ENCODE peak calls at places on chromosomes 13 and 19, in six cellular contexts. One of them, this sample, is unnamed.

GRCh38 chr13:107203146-107203847 is 635.4 kb upstream of the ARGLU1 start:
- DNase-seq in activated naive CD8-positive, alpha-beta T cell treated with anti-CD3 and anti-CD28 coated beads for 36 hours: no peak
- DNase-seq in SW480: peak
- DNase-seq in NCI-H524 treated with DMSO at 0.1 percent for 48 hours: no peak
- DNase-seq in activated T-cell treated with anti-CD3 and anti-CD28 coated beads, Interleukin-2, amount 50 U/mL, for 72 hours: no peak
- DNase-seq in amniotic epithelial cell: peak
- DNase-seq in this sample: peak

GRCh38 chr19:14582894-14583340 is at the start of gene CLEC17A:
- DNase-seq in activated naive CD8-positive, alpha-beta T cell treated with anti-CD3 and anti-CD28 coated beads for 36 hours: no peak
- DNase-seq in SW480: no peak
- DNase-seq in NCI-H524 treated with DMSO at 0.1 percent for 48 hours: no peak
- DNase-seq in activated T-cell treated with anti-CD3 and anti-CD28 coated beads, Interleukin-2, amount 50 U/mL, for 72 hours: no peak
- DNase-seq in amniotic epithelial cell: no peak
- DNase-seq in this sample: no peak

GRCh38 chr13:110323986-110324749 is 17.1 kb downstream of the COL4A2 start:
- DNase-seq in activated naive CD8-positive, alpha-beta T cell treated with anti-CD3 and anti-CD28 coated beads for 36 hours: no peak
- DNase-seq in SW480: no peak
- DNase-seq in NCI-H524 treated with DMSO at 0.1 percent for 48 hours: no peak
- DNase-seq in activated T-cell treated with anti-CD3 and anti-CD28 coated beads, Interleukin-2, amount 50 U/mL, for 72 hours: no peak
- DNase-seq in amniotic epithelial cell: no peak
- DNase-seq in this sample: peak

GRCh38 chr19:29952646-29953045 is 10.6 kb downstream of the URI1 start:
- DNase-seq in activated naive CD8-positive, alpha-beta T cell treated with anti-CD3 and anti-CD28 coated beads for 36 hours: no peak
- DNase-seq in SW480: no peak
- DNase-seq in NCI-H524 treated with DMSO at 0.1 percent for 48 hours: no peak
- DNase-seq in activated T-cell treated with anti-CD3 and anti-CD28 coated beads, Interleukin-2, amount 50 U/mL, for 72 hours: no peak
- DNase-seq in amniotic epithelial cell: no peak
- DNase-seq in this sample: no peak

GRCh38 chr13:24053505-24054251 is 106.8 kb upstream of the SPATA13 start:
- DNase-seq in activated naive CD8-positive, alpha-beta T cell treated with anti-CD3 and anti-CD28 coated beads for 36 hours: peak
- DNase-seq in SW480: peak
- DNase-seq in NCI-H524 treated with DMSO at 0.1 percent for 48 hours: peak
- DNase-seq in activated T-cell treated with anti-CD3 and anti-CD28 coated beads, Interleukin-2, amount 50 U/mL, for 72 hours: peak
- DNase-seq in amniotic epithelial cell: peak
- DNase-seq in this sample: peak

GRCh38 chr13:20438801-20439200 is 86.9 kb downstream of the CRYL1 start:
- DNase-seq in activated naive CD8-positive, alpha-beta T cell treated with anti-CD3 and anti-CD28 coated beads for 36 hours: no peak
- DNase-seq in SW480: no peak
- DNase-seq in NCI-H524 treated with DMSO at 0.1 percent for 48 hours: no peak
- DNase-seq in activated T-cell treated with anti-CD3 and anti-CD28 coated beads, Interleukin-2, amount 50 U/mL, for 72 hours: no peak
- DNase-seq in amniotic epithelial cell: no peak
- DNase-seq in this sample: no peak

GRCh38 chr13:23856008-23856750 is 33.0 kb downstream of the MIPEP start:
- DNase-seq in activated naive CD8-positive, alpha-beta T cell treated with anti-CD3 and anti-CD28 coated beads for 36 hours: no peak
- DNase-seq in SW480: no peak
- DNase-seq in NCI-H524 treated with DMSO at 0.1 percent for 48 hours: no peak
- DNase-seq in activated T-cell treated with anti-CD3 and anti-CD28 coated beads, Interleukin-2, amount 50 U/mL, for 72 hours: no peak
- DNase-seq in amniotic epithelial cell: no peak
- DNase-seq in this sample: peak

GRCh38 chr13:24693862-24694471 is 13.8 kb downstream of the ATP12A start:
- DNase-seq in activated naive CD8-positive, alpha-beta T cell treated with anti-CD3 and anti-CD28 coated beads for 36 hours: peak
- DNase-seq in SW480: peak
- DNase-seq in NCI-H524 treated with DMSO at 0.1 percent for 48 hours: peak
- DNase-seq in activated T-cell treated with anti-CD3 and anti-CD28 coated beads, Interleukin-2, amount 50 U/mL, for 72 hours: peak
- DNase-seq in amniotic epithelial cell: peak
- DNase-seq in this sample: peak

GRCh38 chr19:19319725-19320361 is 466 bp downstream of the SUGP1 start:
- DNase-seq in activated naive CD8-positive, alpha-beta T cell treated with anti-CD3 and anti-CD28 coated beads for 36 hours: no peak
- DNase-seq in SW480: no peak
- DNase-seq in NCI-H524 treated with DMSO at 0.1 percent for 48 hours: no peak
- DNase-seq in activated T-cell treated with anti-CD3 and anti-CD28 coated beads, Interleukin-2, amount 50 U/mL, for 72 hours: no peak
- DNase-seq in amniotic epithelial cell: no peak
- DNase-seq in this sample: no peak

GRCh38 chr13:22107549-22107948 is 436.7 kb downstream of the FGF9 start:
- DNase-seq in activated naive CD8-positive, alpha-beta T cell treated with anti-CD3 and anti-CD28 coated beads for 36 hours: no peak
- DNase-seq in SW480: peak
- DNase-seq in NCI-H524 treated with DMSO at 0.1 percent for 48 hours: no peak
- DNase-seq in activated T-cell treated with anti-CD3 and anti-CD28 coated beads, Interleukin-2, amount 50 U/mL, for 72 hours: no peak
- DNase-seq in amniotic epithelial cell: no peak
- DNase-seq in this sample: no peak

This sample was measured in H9.